ENCODE peak calls at places on chromosome 10, in nine cellular contexts. L is NCI-H446, Z is memory B cell, Q is astrocyte, X is EL, M is adipocyte, C is T-helper 17 cell, T is amniotic stem cell, N is A172. V is an unnamed sample.

GRCh38 chr10:110336111-110336721 is 31.5 kb upstream of the SMNDC1 start:
- DNase-seq in L (peak; percentile 77), Z (no peak), Q (peak; percentile 99), X (peak; percentile 97), M (peak; percentile 98), C (no peak), T (peak; percentile 88), N (peak; percentile 93), V (peak; percentile 94)

GRCh38 chr10:57026307-57026706 is 665.2 kb upstream of the ZWINT start:
- DNase-seq in L (no peak), Z (no peak), Q (no peak), X (no peak), M (no peak), C (no peak), T (no peak), N (no peak), V (no peak)

GRCh38 chr10:48762104-48763042 is 77.7 kb downstream of the WDFY4 start:
- DNase-seq in L (no peak), Z (no peak), Q (no peak), X (peak; percentile 8), M (no peak), C (no peak), T (no peak), N (no peak), V (no peak)

GRCh38 chr10:33035411-33035810 is 77.4 kb upstream of the ITGB1 start:
- DNase-seq in L (no peak), Z (no peak), Q (no peak), X (no peak), M (no peak), C (no peak), T (no peak), N (no peak), V (no peak)

GRCh38 chr10:71750124-71750841 is 23.0 kb downstream of the VSIR start:
- DNase-seq in L (no peak), Z (no peak), Q (no peak), X (no peak), M (no peak), C (no peak), T (no peak), N (no peak), V (no peak)

GRCh38 chr10:71451754-71452153 is 55.0 kb downstream of the CDH23 start:
- DNase-seq in L (peak; percentile 37), Z (no peak), Q (no peak), X (no peak), M (no peak), C (no peak), T (no peak), N (no peak), V (no peak)

GRCh38 chr10:87961314-87961713 is 97.9 kb downstream of the PTEN start:
- DNase-seq in L (no peak), Z (no peak), Q (peak; percentile 86), X (peak; percentile 84), M (peak; percentile 61), C (no peak), T (peak; percentile 34), N (no peak), V (peak; percentile 65)

GRCh38 chr10:89805599-89806013 is 104.2 kb downstream of the KIF20B start:
- DNase-seq in L (no peak), Z (no peak), Q (no peak), X (no peak), M (no peak), C (no peak), T (no peak), N (no peak), V (no peak)

GRCh38 chr10:91592282-91593020 is 40.4 kb downstream of the PPP1R3C start:
- DNase-seq in L (no peak), Z (no peak), Q (no peak), X (no peak), M (no peak), C (no peak), T (no peak), N (no peak), V (no peak)

GRCh38 chr10:77925795-77926565 is 575 bp downstream of the DLG5 start:
- DNase-seq in L (peak; percentile 33), Z (peak; percentile 7), Q (no peak), X (peak; percentile 40), M (peak; percentile 68), C (no peak), T (no peak), N (peak; percentile 19), V (no peak)

GRCh38 chr10:113480828-113481502 is 71.9 kb upstream of the HABP2 start:
- DNase-seq in L (no peak), Z (no peak), Q (no peak), X (no peak), M (no peak), C (no peak), T (no peak), N (no peak), V (no peak)

GRCh38 chr10:101938316-101939272 is 95.0 kb upstream of the KCNIP2 start:
- DNase-seq in L (no peak), Z (no peak), Q (peak; percentile 96), X (peak; percentile 92), M (peak; percentile 82), C (no peak), T (no peak), N (peak; percentile 85), V (peak; percentile 90)

GRCh38 chr10:124992462-124993344 is 50.8 kb downstream of the ZRANB1 start:
- DNase-seq in L (peak; percentile 73), Z (no peak), Q (peak; percentile 38), X (peak; percentile 68), M (peak; percentile 77), C (no peak), T (no peak), N (peak; percentile 21), V (peak; percentile 56)

GRCh38 chr10:123855013-123855684 is 36.5 kb downstream of the CPXM2 start:
- DNase-seq in L (no peak), Z (no peak), Q (no peak), X (no peak), M (peak; percentile 29), C (no peak), T (no peak), N (no peak), V (no peak)

GRCh38 chr10:77333610-77334340 is 303.8 kb downstream of the KCNMA1 start:
- DNase-seq in L (no peak), Z (no peak), Q (no peak), X (no peak), M (no peak), C (no peak), T (no peak), N (no peak), V (no peak)